ENCODE peak calls at places on chromosomes 3 and 15, in seven cellular contexts. J is CD8-positive, alpha-beta T cell; B is hepatocyte; P is fibroblast of lung; D is DND-41; L is heart left ventricle; R is brain microvascular endothelial cell. C is an unnamed sample.

GRCh38 chr15:31228980-31229826 is 97.4 kb upstream of the KLF13 start:
- DNase-seq in J (no peak), B (peak; percentile 48), P (no peak), D (no peak), L (peak; percentile 51), R (no peak), C (no peak)

GRCh38 chr3:65575376-65575840 is 463.3 kb downstream of the MAGI1 start:
- DNase-seq in J (no peak), B (no peak), P (peak; percentile 96), D (no peak), L (no peak), R (peak; percentile 57), C (peak; percentile 80)

GRCh38 chr3:15983232-15983631 is 185.5 kb upstream of the ANKRD28 start:
- DNase-seq in J (no peak), B (no peak), P (peak; percentile 88), D (no peak), L (no peak), R (peak; percentile 18), C (peak; percentile 43)

GRCh38 chr15:72970965-72971746 is 81.1 kb upstream of the NEO1 start:
- DNase-seq in J (no peak), B (no peak), P (peak; percentile 45), D (no peak), L (no peak), R (peak; percentile 25), C (no peak)

GRCh38 chr3:20400281-20400680 is 214.3 kb upstream of the SGO1 start:
- DNase-seq in J (no peak), B (no peak), P (no peak), D (no peak), L (no peak), R (no peak), C (no peak)

GRCh38 chr15:74036271-74037170 is 42.0 kb downstream of the PML start:
- DNase-seq in J (no peak), B (peak; percentile 79), P (peak; percentile 79), D (peak; percentile 15), L (peak; percentile 71), R (peak; percentile 54), C (peak; percentile 69)

GRCh38 chr3:195522254-195523023 is 20.7 kb downstream of the PPP1R2 start:
- DNase-seq in J (no peak), B (peak; percentile 40), P (peak; percentile 58), D (no peak), L (no peak), R (no peak), C (peak; percentile 57)

GRCh38 chr3:171172070-171172469 is 145.6 kb upstream of the SLC2A2 start:
- DNase-seq in J (no peak), B (no peak), P (no peak), D (no peak), L (no peak), R (no peak), C (peak; percentile 20)

GRCh38 chr3:56885879-56886647 is 84.3 kb upstream of the ARHGEF3 start:
- DNase-seq in J (no peak), B (no peak), P (peak; percentile 7), D (no peak), L (no peak), R (no peak), C (no peak)

GRCh38 chr3:99218468-99218867 is 317.0 kb upstream of the DCBLD2 start:
- DNase-seq in J (no peak), B (no peak), P (no peak), D (no peak), L (no peak), R (no peak), C (no peak)

GRCh38 chr15:56160966-56161365 is 82.7 kb downstream of the RFX7 start:
- DNase-seq in J (no peak), B (no peak), P (peak; percentile 26), D (no peak), L (no peak), R (no peak), C (no peak)

GRCh38 chr15:79091204-79091867 is 756 bp upstream of the RASGRF1 start:
- DNase-seq in J (no peak), B (peak; percentile 22), P (no peak), D (no peak), L (no peak), R (no peak), C (no peak)

GRCh38 chr3:105730973-105731372 is 137.8 kb downstream of the CBLB start:
- DNase-seq in J (no peak), B (no peak), P (no peak), D (no peak), L (no peak), R (no peak), C (no peak)

GRCh38 chr15:77352932-77353331 is 67.0 kb downstream of the PEAK1 start:
- DNase-seq in J (no peak), B (no peak), P (peak; percentile 17), D (no peak), L (no peak), R (no peak), C (no peak)

GRCh38 chr15:78243491-78243941 is 9.2 kb upstream of the ACSBG1 start:
- DNase-seq in J (no peak), B (no peak), P (peak; percentile 57), D (no peak), L (peak; percentile 68), R (peak; percentile 27), C (no peak)

GRCh38 chr3:72738752-72739520 is 109.3 kb downstream of the SHQ1 start:
- DNase-seq in J (peak; percentile 79), B (peak; percentile 74), P (peak; percentile 13), D (no peak), L (peak; percentile 41), R (no peak), C (no peak)

GRCh38 chr3:38254872-38255271 is 10.7 kb upstream of the SLC22A13 start:
- DNase-seq in J (no peak), B (no peak), P (no peak), D (no peak), L (no peak), R (no peak), C (no peak)

GRCh38 chr3:40404591-40405198 is 17.7 kb downstream of the ENTPD3 start:
- DNase-seq in J (no peak), B (no peak), P (no peak), D (no peak), L (no peak), R (no peak), C (no peak)

GRCh38 chr15:101246391-101246790 is 5.5 kb downstream of the CHSY1 start:
- DNase-seq in J (no peak), B (no peak), P (no peak), D (no peak), L (no peak), R (no peak), C (no peak)

GRCh38 chr3:115359507-115359906 is 212.4 kb upstream of the ZBTB20 start:
- DNase-seq in J (no peak), B (no peak), P (peak; percentile 52), D (no peak), L (no peak), R (peak; percentile 12), C (no peak)
- H3K27me3 ChIP-seq in J (no peaks in the 10 kb centered on the region), B (no peaks in the 10 kb centered on the region), P (no peaks in the 10 kb centered on the region), D (no peaks in the 10 kb centered on the region), L (no peaks in the 10 kb centered on the region), R (no peaks in the 10 kb centered on the region), C (no peaks in the 10 kb centered on the region)

DNA sequence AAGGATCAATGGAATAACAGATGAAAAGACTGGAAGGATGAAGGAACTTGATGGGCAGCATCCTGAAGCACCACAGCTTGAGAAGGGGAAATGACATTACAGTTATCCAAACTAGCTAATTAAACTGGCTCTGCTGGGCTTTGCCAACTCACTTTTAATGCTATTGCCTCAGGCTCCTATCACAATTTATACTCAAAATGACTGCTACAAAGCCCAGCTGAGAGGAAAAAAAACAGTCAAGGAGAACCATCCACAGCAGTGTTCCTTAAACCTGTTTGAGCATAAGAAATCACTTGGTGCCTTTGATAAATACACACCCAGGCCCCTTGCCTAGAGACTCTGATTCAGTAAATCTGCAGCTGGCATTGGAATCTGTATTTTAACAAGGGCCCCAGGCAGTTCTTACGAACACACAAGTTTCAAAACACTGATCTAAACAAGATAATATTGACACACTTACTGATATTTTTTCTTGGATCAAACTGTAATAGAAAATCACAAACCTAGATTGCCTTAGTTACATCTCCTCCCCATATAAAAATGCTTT is 85.8 kb downstream of the MB21D2 start:
- DNase-seq in J (no peak), B (no peak), P (no peak), D (no peak), L (no peak), R (no peak), C (peak; percentile 32)
- TF ChIP-seq CTCF in J (no peak), B (no peak), P (no peak), D (no peak), L (no peak), R (no peak), C (no peak)

DNA sequence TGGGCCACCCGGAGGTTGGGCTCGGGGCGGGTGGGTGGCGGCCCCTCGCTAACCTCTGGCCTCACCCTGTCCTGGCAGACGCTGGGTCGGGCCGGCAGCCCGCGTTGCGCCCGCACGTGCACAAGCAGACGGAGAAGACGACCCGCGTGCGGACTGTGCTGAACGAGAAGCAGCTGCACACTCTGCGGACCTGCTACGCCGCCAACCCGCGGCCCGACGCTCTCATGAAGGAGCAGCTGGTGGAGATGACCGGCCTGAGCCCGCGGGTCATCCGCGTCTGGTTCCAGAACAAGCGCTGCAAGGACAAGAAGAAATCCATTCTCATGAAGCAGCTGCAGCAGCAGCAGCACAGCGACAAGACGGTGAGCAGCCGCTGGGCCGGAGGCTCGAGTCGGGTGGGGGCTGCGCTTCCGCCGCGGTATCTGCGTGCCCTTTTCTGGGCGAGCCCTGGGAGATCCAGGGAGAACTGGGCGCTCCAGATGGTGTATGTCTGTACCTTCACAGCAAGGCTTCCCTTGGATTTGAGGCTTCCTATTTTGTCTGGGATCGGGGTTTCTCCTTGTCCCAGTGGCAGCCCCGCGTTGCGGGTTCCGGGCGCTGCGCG is 3.7 kb downstream of the ISL2 start:
- DNase-seq in J (no peak), B (peak; percentile 38), P (peak; percentile 55), D (no peak), L (no peak), R (no peak), C (no peak)
- H3K27me3 ChIP-seq in J (peaks cover 90% of the 10 kb centered on the region), B (peaks cover 98% of the 10 kb centered on the region), P (peaks cover 91% of the 10 kb centered on the region), D (peaks cover 3% of the 10 kb centered on the region), L (peaks cover 100% of the 10 kb centered on the region), R (peaks cover 85% of the 10 kb centered on the region), C (no peaks in the 10 kb centered on the region)

GRCh38 chr15:91022075-91022831 is at the start of gene VPS33B:
- DNase-seq in J (peak; percentile 82), B (peak; percentile 88), P (peak; percentile 87), D (peak; percentile 88), L (peak; percentile 90), R (peak; percentile 73), C (peak; percentile 89)

GRCh38 chr15:91023720-91024119 is 1.3 kb upstream of the VPS33B start:
- DNase-seq in J (no peak), B (no peak), P (no peak), D (no peak), L (no peak), R (no peak), C (no peak)

GRCh38 chr15:91022832-91023129 is 387 bp upstream of the VPS33B start:
- DNase-seq in J (no peak), B (no peak), P (no peak), D (no peak), L (no peak), R (no peak), C (no peak)

GRCh38 chr15:91031796-91032195 is 9.4 kb upstream of the VPS33B start:
- DNase-seq in J (no peak), B (no peak), P (no peak), D (no peak), L (no peak), R (no peak), C (no peak)

DNA sequence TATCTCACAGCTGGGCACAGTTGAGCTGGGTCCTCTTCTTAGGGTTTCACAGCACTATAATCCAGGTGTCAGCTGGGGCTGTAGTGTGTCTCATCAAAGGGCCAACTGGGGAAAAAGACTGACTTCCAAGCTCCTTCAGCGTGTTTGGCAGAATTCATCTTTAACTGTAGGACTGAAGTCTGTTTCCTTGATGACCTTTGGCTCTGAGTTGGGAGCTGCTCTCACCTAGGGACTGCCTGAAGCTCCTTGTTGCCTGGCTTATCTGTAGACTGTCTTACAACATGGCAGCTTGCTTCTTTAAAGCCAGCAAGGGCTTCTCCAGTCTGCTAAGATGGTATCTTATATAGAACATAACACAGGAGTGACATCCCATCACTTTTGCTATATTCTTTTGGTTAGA is 5.3 kb upstream of the VPS33B start:
- DNase-seq in J (no peak), B (no peak), P (no peak), D (no peak), L (no peak), R (no peak), C (no peak)
- TF ChIP-seq CTCF in J (no peak), B (no peak), P (no peak), D (no peak), L (no peak), R (no peak), C (no peak)